ENCODE peak calls at places on chromosomes 5 and 9, in nine cellular contexts. X is GM13976; M is NCI-H82; V is DMS79 treated with DMSO at 0.1 percent for 48 hours; J is pons; P is AG08396; K is brain microvascular endothelial cell; Z is stimulated activated CD8-positive, alpha-beta memory T cell treated with anti-CD3 and anti-CD28 coated beads, Interleukin-15, amount 100 ng/mL, for 24 hours; W is AML-193. B is an unnamed sample.
A peak's percentile ranks its signal among the peaks of the same experiment; 100 is the strongest.

GRCh38 chr5:124080256-124080655 is 568.3 kb downstream of the CSNK1G3 start:
- DNase-seq in M (no peak), Z (no peak), K (no peak), V (no peak), W (no peak), P (no peak), J (no peak), X (no peak), B (no peak)

GRCh38 chr9:134811673-134812668 is 68.6 kb upstream of the FCN2 start:
- DNase-seq in M (peak; percentile 31), W (no peak), P (peak; percentile 89), X (no peak), V (no peak), K (peak; percentile 37), Z (no peak), J (no peak), B (no peak)

GRCh38 chr5:174294891-174295620 is 249.6 kb downstream of the NSG2 start:
- DNase-seq in Z (no peak), J (no peak), X (no peak), K (no peak), W (no peak), P (no peak), M (no peak), V (no peak), B (no peak)

GRCh38 chr5:176822426-176823075 is 12.2 kb downstream of the UNC5A start:
- DNase-seq in X (no peak), P (no peak), Z (no peak), K (no peak), W (no peak), V (peak; percentile 48), M (no peak), J (no peak), B (no peak)

GRCh38 chr5:13648822-13649221 is 295.7 kb downstream of the DNAH5 start:
- DNase-seq in W (no peak), X (no peak), M (no peak), P (no peak), Z (no peak), V (no peak), K (no peak), J (no peak), B (peak; percentile 6)

GRCh38 chr5:4212981-4213819 is 617.6 kb downstream of the IRX1 start:
- DNase-seq in K (no peak), V (no peak), J (no peak), M (peak; percentile 63), Z (no peak), P (no peak), X (no peak), W (no peak), B (no peak)

GRCh38 chr9:101718176-101718575 is 20.3 kb downstream of the GRIN3A start:
- DNase-seq in J (no peak), K (no peak), V (no peak), W (no peak), X (no peak), Z (no peak), M (no peak), P (no peak), B (no peak)

GRCh38 chr9:137383453-137384115 is 39.4 kb downstream of the EXD3 start:
- DNase-seq in K (no peak), P (no peak), X (no peak), J (no peak), V (peak; percentile 5), Z (no peak), M (no peak), W (no peak), B (no peak)

GRCh38 chr9:93960221-93960970 is 5.2 kb upstream of the BARX1 start:
- DNase-seq in K (no peak), W (no peak), X (no peak), J (no peak), M (no peak), Z (no peak), P (no peak), V (no peak), B (peak; percentile 47)

GRCh38 chr5:97876272-97876671 is 693.2 kb upstream of the RIOK2 start:
- DNase-seq in J (no peak), P (no peak), M (no peak), X (no peak), Z (no peak), V (no peak), W (no peak), K (peak; percentile 24), B (no peak)

GRCh38 chr5:179373961-179374505 is 28.8 kb upstream of the ADAMTS2 start:
- DNase-seq in Z (no peak), K (no peak), V (no peak), M (no peak), W (no peak), P (no peak), X (no peak), J (no peak), B (no peak)

GRCh38 chr9:121744002-121744686 is 92.7 kb downstream of the DAB2IP start:
- DNase-seq in X (peak; percentile 81), M (peak; percentile 42), K (peak; percentile 34), J (peak; percentile 76), W (peak; percentile 7), Z (no peak), P (peak; percentile 62), V (peak; percentile 9), B (peak; percentile 48)

GRCh38 chr9:89542461-89543021 is 44.6 kb upstream of the SEMA4D start:
- DNase-seq in P (no peak), M (no peak), V (peak; percentile 30), X (no peak), J (peak; percentile 98), K (no peak), Z (no peak), W (no peak), B (no peak)

GRCh38 chr5:13866792-13867191 is 77.7 kb downstream of the DNAH5 start:
- DNase-seq in V (no peak), K (peak; percentile 47), Z (no peak), P (peak; percentile 45), W (peak; percentile 2), M (peak; percentile 79), X (no peak), J (no peak), B (peak; percentile 58)

GRCh38 chr9:80144856-80145255 is 573.1 kb downstream of the TLE4 start:
- DNase-seq in J (no peak), Z (no peak), X (no peak), P (no peak), K (no peak), V (no peak), W (no peak), M (no peak), B (no peak)

GRCh38 chr5:73380710-73381586 is 67.6 kb downstream of the FOXD1 start:
- DNase-seq in P (no peak), W (no peak), J (no peak), M (no peak), K (no peak), X (peak; percentile 22), V (no peak), Z (no peak), B (no peak)

GRCh38 chr9:35112257-35113020 is 3.2 kb downstream of the ATOSB start:
- DNase-seq in P (peak; percentile 78), J (peak; percentile 26), X (no peak), W (no peak), K (peak; percentile 32), M (no peak), Z (no peak), V (no peak), B (no peak)

GRCh38 chr5:138543730-138544104 is 681 bp upstream of the ETF1 start:
- DNase-seq in Z (no peak), P (peak; percentile 68), V (no peak), M (no peak), X (peak; percentile 72), W (no peak), J (no peak), K (no peak), B (no peak)

GRCh38 chr5:16736158-16736994 is 119.6 kb upstream of the RETREG1 start:
- DNase-seq in V (peak; percentile 90), J (peak; percentile 80), X (no peak), W (no peak), Z (no peak), M (peak; percentile 43), P (peak; percentile 52), K (peak; percentile 47), B (peak; percentile 59)

GRCh38 chr9:129677456-129677855 is 12.0 kb downstream of the PRRX2 start:
- DNase-seq in P (no peak), Z (no peak), J (no peak), W (no peak), V (no peak), K (no peak), M (no peak), X (no peak), B (no peak)

GRCh38 chr5:149857499-149857898 is 87.1 kb downstream of the PDE6A start:
- DNase-seq in Z (no peak), M (no peak), W (peak; percentile 7), J (peak; percentile 54), X (no peak), P (no peak), V (no peak), K (peak; percentile 27), B (no peak)

GRCh38 chr5:126398791-126399190 is 24.4 kb upstream of the GRAMD2B start:
- DNase-seq in V (no peak), W (no peak), J (no peak), M (no peak), X (no peak), P (no peak), K (no peak), Z (no peak), B (no peak)

GRCh38 chr5:145222622-145223021 is 612.5 kb downstream of the PRELID2 start:
- DNase-seq in P (no peak), J (no peak), X (no peak), V (no peak), K (no peak), M (no peak), Z (no peak), W (no peak), B (no peak)

GRCh38 chr9:124835026-124835501 is 18.2 kb upstream of the WDR38 start:
- DNase-seq in J (no peak), Z (no peak), K (peak; percentile 91), P (peak; percentile 70), M (peak; percentile 74), V (peak; percentile 78), W (no peak), X (no peak), B (peak; percentile 75)

GRCh38 chr5:3590253-3590966 is 5.2 kb upstream of the IRX1 start:
- DNase-seq in J (no peak), P (no peak), K (no peak), M (peak; percentile 7), Z (no peak), W (no peak), X (no peak), V (no peak), B (no peak)

GRCh38 chr9:138043411-138044345 is 166.1 kb downstream of the CACNA1B start:
- DNase-seq in Z (no peak), X (peak; percentile 26), K (no peak), W (no peak), V (no peak), P (no peak), M (no peak), J (no peak), B (no peak)

GRCh38 chr5:124512236-124512635 is 234.2 kb downstream of the ZNF608 start:
- DNase-seq in M (no peak), Z (no peak), V (no peak), P (peak; percentile 18), X (no peak), J (peak; percentile 34), W (no peak), K (no peak), B (no peak)

GRCh38 chr9:75418518-75418917 is 330.2 kb downstream of the OSTF1 start:
- DNase-seq in W (no peak), J (no peak), P (no peak), X (no peak), K (no peak), M (no peak), V (no peak), Z (no peak), B (no peak)

GRCh38 chr9:120931278-120932085 is 4.9 kb upstream of the TRAF1 start:
- DNase-seq in W (peak; percentile 44), M (peak; percentile 16), P (peak; percentile 64), K (no peak), V (no peak), X (peak; percentile 79), Z (no peak), J (peak; percentile 66), B (no peak)

GRCh38 chr9:36119476-36119875 is 17.1 kb upstream of the GLIPR2 start:
- DNase-seq in K (no peak), V (no peak), W (no peak), P (no peak), J (no peak), X (no peak), Z (no peak), M (peak; percentile 5), B (no peak)

GRCh38 chr5:31470608-31471007 is 61.3 kb downstream of the DROSHA start:
- DNase-seq in M (no peak), Z (no peak), V (no peak), J (no peak), K (peak; percentile 65), P (peak; percentile 36), X (no peak), W (no peak), B (peak; percentile 43)

B was measured in NCI-H460.